ENCODE peak calls at places on chromosomes 5 and 9, in ten cellular contexts. One of them, this sample, is unnamed.

GRCh38 chr5:136073714-136074113 is 44.9 kb downstream of the TGFBI start:
- DNase-seq in AG04450: no peak
- DNase-seq in GM12891: no peak
- DNase-seq in epithelial cell of esophagus: no peak
- DNase-seq in stimulated activated CD8-positive, alpha-beta memory T cell treated with anti-CD3 and anti-CD28 coated beads, Interleukin-7, amount 100 ng/mL, for 24 hours: no peak
- DNase-seq in central memory CD4-positive, alpha-beta T cell: no peak
- DNase-seq in NCI-H1092 treated with DMSO at 0.1 percent for 48 hours: no peak
- DNase-seq in natural killer cell: no peak
- DNase-seq in GF-D8: no peak
- DNase-seq in body of pancreas: no peak
- DNase-seq in this sample: no peak

GRCh38 chr9:6567140-6567591 is 78.4 kb downstream of the GLDC start:
- DNase-seq in GM12891: no peak
- DNase-seq in epithelial cell of esophagus: peak
- DNase-seq in central memory CD4-positive, alpha-beta T cell: no peak
- DNase-seq in body of pancreas: no peak
- DNase-seq in stimulated activated CD8-positive, alpha-beta memory T cell treated with anti-CD3 and anti-CD28 coated beads, Interleukin-7, amount 100 ng/mL, for 24 hours: no peak
- DNase-seq in AG04450: peak
- DNase-seq in NCI-H1092 treated with DMSO at 0.1 percent for 48 hours: no peak
- DNase-seq in GF-D8: no peak
- DNase-seq in natural killer cell: no peak
- DNase-seq in this sample: no peak

GRCh38 chr5:160188151-160188967 is 40.9 kb upstream of the FABP6 start:
- DNase-seq in GF-D8: no peak
- DNase-seq in central memory CD4-positive, alpha-beta T cell: no peak
- DNase-seq in stimulated activated CD8-positive, alpha-beta memory T cell treated with anti-CD3 and anti-CD28 coated beads, Interleukin-7, amount 100 ng/mL, for 24 hours: no peak
- DNase-seq in body of pancreas: peak
- DNase-seq in natural killer cell: no peak
- DNase-seq in NCI-H1092 treated with DMSO at 0.1 percent for 48 hours: peak
- DNase-seq in AG04450: no peak
- DNase-seq in epithelial cell of esophagus: no peak
- DNase-seq in GM12891: peak
- DNase-seq in this sample: peak

GRCh38 chr9:132451276-132451675 is 41.3 kb downstream of the CFAP77 start:
- DNase-seq in epithelial cell of esophagus: no peak
- DNase-seq in central memory CD4-positive, alpha-beta T cell: peak
- DNase-seq in AG04450: no peak
- DNase-seq in body of pancreas: no peak
- DNase-seq in GF-D8: no peak
- DNase-seq in GM12891: no peak
- DNase-seq in NCI-H1092 treated with DMSO at 0.1 percent for 48 hours: no peak
- DNase-seq in stimulated activated CD8-positive, alpha-beta memory T cell treated with anti-CD3 and anti-CD28 coated beads, Interleukin-7, amount 100 ng/mL, for 24 hours: peak
- DNase-seq in natural killer cell: peak
- DNase-seq in this sample: no peak

GRCh38 chr5:93791520-93791972 is 50.1 kb upstream of the POU5F2 start:
- DNase-seq in AG04450: no peak
- DNase-seq in GM12891: no peak
- DNase-seq in stimulated activated CD8-positive, alpha-beta memory T cell treated with anti-CD3 and anti-CD28 coated beads, Interleukin-7, amount 100 ng/mL, for 24 hours: no peak
- DNase-seq in natural killer cell: no peak
- DNase-seq in NCI-H1092 treated with DMSO at 0.1 percent for 48 hours: peak
- DNase-seq in body of pancreas: no peak
- DNase-seq in epithelial cell of esophagus: no peak
- DNase-seq in central memory CD4-positive, alpha-beta T cell: no peak
- DNase-seq in GF-D8: peak
- DNase-seq in this sample: no peak

GRCh38 chr5:24363789-24364534 is 280.8 kb downstream of the CDH10 start:
- DNase-seq in NCI-H1092 treated with DMSO at 0.1 percent for 48 hours: peak
- DNase-seq in GF-D8: no peak
- DNase-seq in stimulated activated CD8-positive, alpha-beta memory T cell treated with anti-CD3 and anti-CD28 coated beads, Interleukin-7, amount 100 ng/mL, for 24 hours: no peak
- DNase-seq in AG04450: no peak
- DNase-seq in GM12891: no peak
- DNase-seq in central memory CD4-positive, alpha-beta T cell: no peak
- DNase-seq in natural killer cell: no peak
- DNase-seq in epithelial cell of esophagus: peak
- DNase-seq in body of pancreas: no peak
- DNase-seq in this sample: no peak

GRCh38 chr9:99057665-99058625 is 47.0 kb upstream of the TGFBR1 start:
- DNase-seq in GM12891: peak
- DNase-seq in natural killer cell: peak
- DNase-seq in epithelial cell of esophagus: peak
- DNase-seq in body of pancreas: no peak
- DNase-seq in AG04450: no peak
- DNase-seq in central memory CD4-positive, alpha-beta T cell: peak
- DNase-seq in stimulated activated CD8-positive, alpha-beta memory T cell treated with anti-CD3 and anti-CD28 coated beads, Interleukin-7, amount 100 ng/mL, for 24 hours: peak
- DNase-seq in GF-D8: peak
- DNase-seq in NCI-H1092 treated with DMSO at 0.1 percent for 48 hours: no peak
- DNase-seq in this sample: no peak

GRCh38 chr9:72486606-72486955 is 34.8 kb upstream of the TMC1 start:
- DNase-seq in stimulated activated CD8-positive, alpha-beta memory T cell treated with anti-CD3 and anti-CD28 coated beads, Interleukin-7, amount 100 ng/mL, for 24 hours: no peak
- DNase-seq in GF-D8: no peak
- DNase-seq in AG04450: no peak
- DNase-seq in NCI-H1092 treated with DMSO at 0.1 percent for 48 hours: no peak
- DNase-seq in epithelial cell of esophagus: no peak
- DNase-seq in natural killer cell: no peak
- DNase-seq in central memory CD4-positive, alpha-beta T cell: no peak
- DNase-seq in body of pancreas: no peak
- DNase-seq in GM12891: no peak
- DNase-seq in this sample: no peak

GRCh38 chr5:71700803-71701202 is 18.3 kb upstream of the CARTPT start:
- DNase-seq in GM12891: no peak
- DNase-seq in stimulated activated CD8-positive, alpha-beta memory T cell treated with anti-CD3 and anti-CD28 coated beads, Interleukin-7, amount 100 ng/mL, for 24 hours: no peak
- DNase-seq in NCI-H1092 treated with DMSO at 0.1 percent for 48 hours: no peak
- DNase-seq in AG04450: no peak
- DNase-seq in central memory CD4-positive, alpha-beta T cell: no peak
- DNase-seq in body of pancreas: no peak
- DNase-seq in natural killer cell: no peak
- DNase-seq in GF-D8: no peak
- DNase-seq in epithelial cell of esophagus: no peak
- DNase-seq in this sample: no peak

GRCh38 chr5:10663531-10664183 is 97.4 kb downstream of the DAP start:
- DNase-seq in GM12891: no peak
- DNase-seq in stimulated activated CD8-positive, alpha-beta memory T cell treated with anti-CD3 and anti-CD28 coated beads, Interleukin-7, amount 100 ng/mL, for 24 hours: no peak
- DNase-seq in epithelial cell of esophagus: no peak
- DNase-seq in natural killer cell: no peak
- DNase-seq in AG04450: no peak
- DNase-seq in GF-D8: no peak
- DNase-seq in body of pancreas: peak
- DNase-seq in NCI-H1092 treated with DMSO at 0.1 percent for 48 hours: peak
- DNase-seq in central memory CD4-positive, alpha-beta T cell: no peak
- DNase-seq in this sample: peak

GRCh38 chr5:61311836-61312808 is 19.9 kb upstream of the ZSWIM6 start:
- DNase-seq in epithelial cell of esophagus: peak
- DNase-seq in NCI-H1092 treated with DMSO at 0.1 percent for 48 hours: no peak
- DNase-seq in central memory CD4-positive, alpha-beta T cell: no peak
- DNase-seq in GM12891: no peak
- DNase-seq in AG04450: peak
- DNase-seq in GF-D8: no peak
- DNase-seq in body of pancreas: no peak
- DNase-seq in natural killer cell: no peak
- DNase-seq in stimulated activated CD8-positive, alpha-beta memory T cell treated with anti-CD3 and anti-CD28 coated beads, Interleukin-7, amount 100 ng/mL, for 24 hours: no peak
- DNase-seq in this sample: no peak

GRCh38 chr9:34510032-34510431 is 12.8 kb downstream of the ENHO start:
- DNase-seq in epithelial cell of esophagus: no peak
- DNase-seq in natural killer cell: no peak
- DNase-seq in GM12891: no peak
- DNase-seq in AG04450: no peak
- DNase-seq in stimulated activated CD8-positive, alpha-beta memory T cell treated with anti-CD3 and anti-CD28 coated beads, Interleukin-7, amount 100 ng/mL, for 24 hours: no peak
- DNase-seq in central memory CD4-positive, alpha-beta T cell: no peak
- DNase-seq in NCI-H1092 treated with DMSO at 0.1 percent for 48 hours: no peak
- DNase-seq in body of pancreas: no peak
- DNase-seq in GF-D8: no peak
- DNase-seq in this sample: no peak

GRCh38 chr5:74255692-74256091 is 384.8 kb downstream of the ENC1 start:
- DNase-seq in GF-D8: no peak
- DNase-seq in stimulated activated CD8-positive, alpha-beta memory T cell treated with anti-CD3 and anti-CD28 coated beads, Interleukin-7, amount 100 ng/mL, for 24 hours: no peak
- DNase-seq in NCI-H1092 treated with DMSO at 0.1 percent for 48 hours: no peak
- DNase-seq in central memory CD4-positive, alpha-beta T cell: no peak
- DNase-seq in GM12891: no peak
- DNase-seq in AG04450: no peak
- DNase-seq in body of pancreas: no peak
- DNase-seq in natural killer cell: no peak
- DNase-seq in epithelial cell of esophagus: no peak
- DNase-seq in this sample: no peak

GRCh38 chr5:74167206-74167929 is 473.2 kb downstream of the ENC1 start:
- DNase-seq in AG04450: peak
- DNase-seq in central memory CD4-positive, alpha-beta T cell: no peak
- DNase-seq in stimulated activated CD8-positive, alpha-beta memory T cell treated with anti-CD3 and anti-CD28 coated beads, Interleukin-7, amount 100 ng/mL, for 24 hours: no peak
- DNase-seq in body of pancreas: no peak
- DNase-seq in NCI-H1092 treated with DMSO at 0.1 percent for 48 hours: no peak
- DNase-seq in GF-D8: no peak
- DNase-seq in natural killer cell: no peak
- DNase-seq in GM12891: no peak
- DNase-seq in epithelial cell of esophagus: peak
- DNase-seq in this sample: no peak

GRCh38 chr5:24232929-24233328 is 411.8 kb downstream of the CDH10 start:
- DNase-seq in stimulated activated CD8-positive, alpha-beta memory T cell treated with anti-CD3 and anti-CD28 coated beads, Interleukin-7, amount 100 ng/mL, for 24 hours: no peak
- DNase-seq in natural killer cell: no peak
- DNase-seq in epithelial cell of esophagus: no peak
- DNase-seq in body of pancreas: no peak
- DNase-seq in NCI-H1092 treated with DMSO at 0.1 percent for 48 hours: peak
- DNase-seq in GF-D8: no peak
- DNase-seq in AG04450: no peak
- DNase-seq in central memory CD4-positive, alpha-beta T cell: no peak
- DNase-seq in GM12891: no peak
- DNase-seq in this sample: no peak

GRCh38 chr9:86642721-86643120 is 288.5 kb upstream of the TUT7 start:
- DNase-seq in NCI-H1092 treated with DMSO at 0.1 percent for 48 hours: no peak
- DNase-seq in stimulated activated CD8-positive, alpha-beta memory T cell treated with anti-CD3 and anti-CD28 coated beads, Interleukin-7, amount 100 ng/mL, for 24 hours: no peak
- DNase-seq in GM12891: no peak
- DNase-seq in GF-D8: no peak
- DNase-seq in AG04450: no peak
- DNase-seq in epithelial cell of esophagus: no peak
- DNase-seq in natural killer cell: no peak
- DNase-seq in central memory CD4-positive, alpha-beta T cell: no peak
- DNase-seq in body of pancreas: no peak
- DNase-seq in this sample: no peak

This sample was measured in right lobe of liver.